ENCODE peak calls at places on chromosomes 3 and 15, in five cellular contexts. V, J, T, M and K are unnamed samples.

GRCh38 chr3:49386056-49386756 is 25.6 kb downstream of the RHOA start:
- DNase-seq in M (no peak), T (no peak), V (no peak), J (no peak), K (no peak)

GRCh38 chr3:81087607-81088006 is 673.8 kb downstream of the GBE1 start:
- DNase-seq in J (no peak), M (no peak), V (no peak), T (no peak), K (no peak)

GRCh38 chr15:41284425-41285177 is 47.8 kb downstream of the OIP5 start:
- DNase-seq in M (peak; percentile 51), J (no peak), V (peak; percentile 18), T (no peak), K (peak; percentile 18)

GRCh38 chr3:99542771-99543518 is 95.4 kb upstream of the COL8A1 start:
- DNase-seq in J (no peak), V (peak; percentile 26), T (no peak), M (no peak), K (no peak)

GRCh38 chr15:44340410-44340809 is 51.9 kb downstream of the GOLM2 start:
- DNase-seq in J (no peak), T (no peak), V (peak; percentile 30), M (no peak), K (no peak)

GRCh38 chr15:68435966-68436365 is 4.0 kb upstream of the ITGA11 start:
- DNase-seq in T (peak; percentile 57), M (no peak), V (no peak), J (no peak), K (no peak)

GRCh38 chr3:28326458-28326926 is 22.0 kb upstream of the ZCWPW2 start:
- DNase-seq in J (no peak), V (no peak), T (no peak), M (no peak), K (no peak)

GRCh38 chr3:108076564-108076963 is 14.3 kb downstream of the CD47 start:
- DNase-seq in J (no peak), V (no peak), T (no peak), M (no peak), K (no peak)

GRCh38 chr15:52021128-52021671 is 2.2 kb downstream of the MAPK6 start:
- DNase-seq in M (peak; percentile 47), J (no peak), T (no peak), V (peak; percentile 50), K (no peak)

GRCh38 chr3:52707585-52707984 is 1.7 kb downstream of the SPCS1 start:
- DNase-seq in M (no peak), T (no peak), V (no peak), J (no peak), K (no peak)
- H3K4me3 ChIP-seq in M (peak overlapping the region; percentile 69), T (peak overlapping the region; percentile 76), V (peak overlapping the region; percentile 99), J (no peak overlapping the region), K (no peak overlapping the region)

GRCh38 chr3:36893137-36893557 is 51.7 kb downstream of the TRANK1 start:
- DNase-seq in M (no peak), J (no peak), T (no peak), V (peak; percentile 40), K (peak; percentile 57)
- H3K4me1 ChIP-seq in M (no peaks in the 10 kb centered on the region), J (no peaks in the 10 kb centered on the region), T (no peaks in the 10 kb centered on the region), V (peaks cover 5% of the 10 kb centered on the region), K (peaks cover 29% of the 10 kb centered on the region)

GRCh38 chr15:78345726-78346125 is 5.6 kb downstream of the CRABP1 start:
- DNase-seq in V (no peak), M (no peak), J (no peak), T (no peak), K (no peak)

GRCh38 chr15:78350058-78350457 is 9.9 kb downstream of the CRABP1 start:
- DNase-seq in T (no peak), J (no peak), V (no peak), M (no peak), K (no peak)

GRCh38 chr15:78343431-78343830 is 3.3 kb downstream of the CRABP1 start:
- DNase-seq in M (no peak), V (no peak), J (no peak), T (no peak), K (no peak)

GRCh38 chr15:78351539-78351938 is 11.4 kb downstream of the CRABP1 start:
- DNase-seq in T (no peak), M (no peak), V (no peak), J (no peak), K (no peak)

GRCh38 chr15:78347586-78348543 is 7.7 kb downstream of the CRABP1 start:
- DNase-seq in M (no peak), T (no peak), J (no peak), V (no peak), K (no peak)
- H3K4me3 ChIP-seq in M (no peak overlapping the region), T (no peak overlapping the region), J (no peak overlapping the region), V (no peak overlapping the region), K (no peak overlapping the region)

DNA sequence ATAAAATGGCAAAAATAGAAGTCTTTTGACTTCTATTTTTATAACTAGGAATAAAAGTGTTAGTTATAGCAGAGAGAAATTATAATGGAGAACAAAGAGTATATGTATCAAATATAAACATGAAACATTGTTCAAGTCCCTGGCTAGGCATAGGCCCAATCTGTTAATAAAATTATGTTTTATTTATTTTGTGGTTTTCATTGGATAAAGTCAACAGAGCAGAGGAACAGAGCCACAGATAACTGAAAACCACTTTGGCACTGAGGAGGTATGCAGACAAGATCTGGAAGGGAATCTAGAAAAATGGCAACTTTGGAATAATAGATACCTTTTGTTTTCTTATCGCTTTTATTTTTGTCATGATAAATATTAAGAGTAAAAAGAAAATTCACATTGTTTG is 50.4 kb upstream of the ICE2 start:
- DNase-seq in M (no peak), V (no peak), J (no peak), T (no peak), K (no peak)
- H3K4me1 ChIP-seq in M (no peaks in the 10 kb centered on the region), V (peaks cover 4% of the 10 kb centered on the region), J (no peaks in the 10 kb centered on the region), T (no peaks in the 10 kb centered on the region), K (peaks cover 22% of the 10 kb centered on the region)

DNA sequence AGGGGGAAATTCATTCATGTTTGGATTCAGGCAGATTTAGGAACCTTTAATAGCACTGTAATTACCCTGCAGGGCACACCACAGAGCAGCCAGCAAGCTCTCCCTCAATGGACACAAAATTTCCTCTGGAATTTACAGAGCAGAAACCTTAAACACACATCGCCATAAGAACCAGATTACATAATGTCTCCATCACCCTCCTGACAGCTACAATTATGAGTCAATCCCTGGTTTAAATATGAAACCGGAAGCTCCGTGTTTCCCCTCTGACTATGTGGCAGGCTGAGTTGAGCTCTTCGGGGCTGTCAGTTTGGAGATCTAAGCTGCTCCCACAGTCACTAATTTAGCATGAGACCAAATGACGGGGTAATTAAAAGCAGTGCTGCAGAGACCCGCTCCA is 134.6 kb downstream of the TMCO5A start:
- DNase-seq in V (no peak), M (peak; percentile 54), T (no peak), J (no peak), K (no peak)
- H3K4me3 ChIP-seq in V (no peak overlapping the region), M (no peak overlapping the region), T (peak overlapping the region; percentile 38), J (no peak overlapping the region), K (no peak overlapping the region)

DNA sequence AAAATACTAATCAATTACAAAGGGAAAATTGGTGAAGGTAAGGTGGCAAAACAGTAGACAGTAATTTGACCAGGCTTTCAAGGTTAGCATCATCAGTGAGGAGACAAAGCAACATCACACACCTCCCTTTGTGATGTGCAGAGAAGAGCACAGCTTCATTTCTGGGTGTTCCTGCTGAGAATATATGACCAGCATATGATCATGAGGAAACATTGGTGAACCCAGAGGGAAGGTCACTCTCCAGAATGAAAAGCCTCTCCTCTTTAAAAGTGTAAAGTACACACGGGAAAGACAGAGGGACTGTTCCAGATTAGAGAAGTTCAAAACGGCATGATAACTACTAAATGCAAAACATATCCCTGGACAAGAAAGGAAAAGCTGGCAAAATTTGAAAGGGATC is 80.8 kb upstream of the MITF start:
- DNase-seq in V (no peak), M (no peak), T (no peak), J (no peak), K (no peak)
- H3K4me1 ChIP-seq in V (no peaks in the 10 kb centered on the region), M (no peaks in the 10 kb centered on the region), T (no peaks in the 10 kb centered on the region), J (no peaks in the 10 kb centered on the region), K (no peaks in the 10 kb centered on the region)

DNA sequence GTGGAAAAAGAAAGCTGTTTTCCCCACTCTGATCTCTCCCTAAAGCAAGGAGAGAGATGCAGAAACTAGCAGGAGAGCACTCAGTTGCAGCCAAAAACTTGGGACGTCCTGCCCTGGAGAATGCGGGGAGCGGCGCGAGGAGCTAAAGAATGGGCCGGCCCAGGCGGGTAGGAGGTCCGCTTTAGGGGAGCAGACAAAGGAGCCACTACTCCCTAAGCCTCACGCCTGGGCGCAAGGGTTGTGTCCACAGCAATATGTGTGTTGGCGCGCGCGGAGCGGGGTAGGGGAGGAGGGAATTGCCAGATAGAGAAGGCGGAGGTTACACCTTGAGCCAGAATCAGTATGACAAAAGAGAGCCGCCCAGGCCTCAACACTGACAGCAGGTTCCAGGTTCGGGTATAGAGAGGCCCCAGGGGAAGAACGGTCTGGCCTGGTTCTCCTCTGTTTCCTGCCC is 2.9 kb downstream of the WNT5A start:
- DNase-seq in J (no peak), T (no peak), M (no peak), V (peak; percentile 60), K (no peak)
- H3K4me3 ChIP-seq in J (no peak overlapping the region), T (no peak overlapping the region), M (no peak overlapping the region), V (peak overlapping the region; percentile 93), K (no peak overlapping the region)

GRCh38 chr3:187545391-187545790 is 124.8 kb downstream of the SST start:
- DNase-seq in M (no peak), T (no peak), J (no peak), V (no peak), K (no peak)
- H3K4me1 ChIP-seq in M (no peaks in the 10 kb centered on the region), T (no peaks in the 10 kb centered on the region), J (no peaks in the 10 kb centered on the region), V (no peaks in the 10 kb centered on the region), K (no peaks in the 10 kb centered on the region)

GRCh38 chr15:40240619-40241304 is 1.9 kb downstream of the PAK6 start:
- DNase-seq in M (no peak), J (no peak), T (no peak), V (no peak), K (no peak)

GRCh38 chr15:40239671-40240618 is 1.1 kb downstream of the PAK6 start:
- DNase-seq in M (no peak), V (peak; percentile 40), T (no peak), J (no peak), K (no peak)

GRCh38 chr15:40238927-40239591 is at the start of gene PAK6:
- DNase-seq in T (no peak), V (peak; percentile 87), J (peak; percentile 64), M (peak; percentile 51), K (peak; percentile 41)

GRCh38 chr15:40241305-40242215 is 2.7 kb downstream of the PAK6 start:
- DNase-seq in T (no peak), V (no peak), M (no peak), J (no peak), K (no peak)

GRCh38 chr15:40238481-40238926 is 359 bp upstream of the PAK6 start:
- DNase-seq in M (no peak), T (no peak), V (peak; percentile 41), J (no peak), K (no peak)
- H3K4me3 ChIP-seq in M (peak overlapping the region; percentile 26), T (peak overlapping the region; percentile 44), V (peak overlapping the region; percentile 51), J (no peak overlapping the region), K (no peak overlapping the region)